ENCODE peak calls at places on chromosomes 16 and 17, in ten cellular contexts. Z is T-helper 1 cell; Y is T-cell; O is tibial nerve; D is OCI-M1; S is NCI-H345; C is stimulated activated naive CD8-positive, alpha-beta T cell treated with anti-CD3 and anti-CD28 coated beads, Interleukin-15, Interleukin-2, amounts not matched to agents 100 U/mL and 50 U/mL, for 24 hours; U is neural crest cell; A is ecto neural progenitor cell; X is C1 segment of cervical spinal cord. V is an unnamed sample.

GRCh38 chr17:12985431-12986285 is 32.2 kb downstream of the ELAC2 start:
- DNase-seq in Z (no peak), Y (no peak), O (no peak), D (no peak), S (no peak), C (no peak), U (no peak), A (no peak), X (no peak), V (no peak)

GRCh38 chr16:56032072-56032471 is 156.9 kb upstream of the CES5A start:
- DNase-seq in Z (no peak), Y (no peak), O (no peak), D (no peak), S (no peak), C (no peak), U (no peak), A (no peak), X (no peak), V (no peak)

GRCh38 chr16:80631581-80631980 is 90.8 kb downstream of the DYNLRB2 start:
- DNase-seq in Z (no peak), Y (no peak), O (no peak), D (no peak), S (no peak), C (no peak), U (no peak), A (no peak), X (no peak), V (no peak)

GRCh38 chr17:31369266-31369665 is 22.2 kb upstream of the RAB11FIP4 start:
- DNase-seq in Z (no peak), Y (no peak), O (no peak), D (no peak), S (no peak), C (no peak), U (no peak), A (no peak), X (no peak), V (no peak)

GRCh38 chr16:20774703-20775362 is 11.0 kb downstream of the ACSM3 start:
- DNase-seq in Z (peak), Y (peak), O (no peak), D (peak), S (no peak), C (peak), U (peak), A (peak), X (no peak), V (no peak)

GRCh38 chr16:67150833-67151396 is at the start of gene B3GNT9:
- DNase-seq in Z (peak), Y (no peak), O (peak), D (peak), S (peak), C (peak), U (peak), A (no peak), X (peak), V (no peak)

GRCh38 chr17:40340880-40341807 is 23.4 kb downstream of the GJD3 start:
- DNase-seq in Z (peak), Y (peak), O (peak), D (peak), S (peak), C (peak), U (peak), A (peak), X (peak), V (peak)

GRCh38 chr16:51009359-51009758 is 141.7 kb downstream of the SALL1 start:
- DNase-seq in Z (no peak), Y (no peak), O (no peak), D (no peak), S (no peak), C (no peak), U (no peak), A (no peak), X (no peak), V (no peak)

GRCh38 chr16:3645504-3646347 is 8.8 kb upstream of the DNASE1 start:
- DNase-seq in Z (no peak), Y (no peak), O (no peak), D (no peak), S (no peak), C (no peak), U (peak), A (peak), X (no peak), V (no peak)

GRCh38 chr16:11181889-11182279 is 74.1 kb downstream of the SOCS1 start:
- DNase-seq in Z (peak), Y (no peak), O (no peak), D (no peak), S (no peak), C (peak), U (no peak), A (no peak), X (no peak), V (no peak)

GRCh38 chr17:51351890-51352289 is 91.5 kb downstream of the UTP18 start:
- DNase-seq in Z (no peak), Y (no peak), O (no peak), D (no peak), S (no peak), C (no peak), U (no peak), A (no peak), X (peak), V (no peak)

GRCh38 chr16:67207857-67208524 is 9.1 kb downstream of the ELMO3 start:
- DNase-seq in Z (no peak), Y (no peak), O (no peak), D (no peak), S (no peak), C (no peak), U (no peak), A (no peak), X (no peak), V (no peak)

GRCh38 chr16:25257504-25257955 is at the start of gene ZKSCAN2:
- DNase-seq in Z (peak), Y (peak), O (peak), D (peak), S (peak), C (peak), U (peak), A (peak), X (peak), V (peak)

GRCh38 chr17:68456529-68457167 is 648 bp downstream of the WIPI1 start:
- DNase-seq in Z (no peak), Y (no peak), O (peak), D (peak), S (peak), C (no peak), U (peak), A (peak), X (peak), V (peak)

GRCh38 chr17:37373530-37374159 is 2.1 kb upstream of the C17orf78 start:
- DNase-seq in Z (peak), Y (peak), O (peak), D (peak), S (peak), C (peak), U (peak), A (peak), X (peak), V (no peak)

GRCh38 chr17:33200116-33200515 is 93.0 kb downstream of the ASIC2 start:
- DNase-seq in Z (no peak), Y (no peak), O (no peak), D (no peak), S (peak), C (no peak), U (no peak), A (no peak), X (no peak), V (no peak)

GRCh38 chr17:80980397-80981061 is 11.1 kb upstream of the CHMP6 start:
- DNase-seq in Z (no peak), Y (no peak), O (no peak), D (no peak), S (no peak), C (no peak), U (no peak), A (no peak), X (no peak), V (no peak)

GRCh38 chr17:8380049-8380448 is 2.9 kb downstream of the RPL26 start:
- DNase-seq in Z (no peak), Y (no peak), O (no peak), D (no peak), S (no peak), C (no peak), U (no peak), A (no peak), X (no peak), V (no peak)

GRCh38 chr17:82929011-82929622 is 89.3 kb upstream of the ZNF750 start:
- DNase-seq in Z (no peak), Y (no peak), O (peak), D (no peak), S (no peak), C (no peak), U (no peak), A (no peak), X (no peak), V (no peak)

GRCh38 chr16:898761-899677 is 71.8 kb downstream of the LMF1 start:
- DNase-seq in Z (no peak), Y (no peak), O (no peak), D (no peak), S (no peak), C (no peak), U (no peak), A (no peak), X (no peak), V (no peak)

GRCh38 chr17:59366773-59367656 is 35.6 kb downstream of the YPEL2 start:
- DNase-seq in Z (no peak), Y (no peak), O (no peak), D (peak), S (peak), C (no peak), U (no peak), A (no peak), X (no peak), V (no peak)

GRCh38 chr16:11325404-11326083 is 19.7 kb upstream of the RMI2 start:
- DNase-seq in Z (peak), Y (no peak), O (no peak), D (peak), S (no peak), C (no peak), U (no peak), A (no peak), X (no peak), V (no peak)

GRCh38 chr16:84175351-84176081 is 11.3 kb downstream of the TAF1C start:
- DNase-seq in Z (peak), Y (peak), O (peak), D (peak), S (peak), C (peak), U (peak), A (peak), X (peak), V (no peak)

GRCh38 chr17:6712058-6712853 is 913 bp downstream of the SLC13A5 start:
- DNase-seq in Z (no peak), Y (no peak), O (no peak), D (no peak), S (no peak), C (no peak), U (no peak), A (peak), X (peak), V (no peak)

GRCh38 chr16:31780342-31780741 is 93.3 kb upstream of the ZNF267 start:
- DNase-seq in Z (no peak), Y (no peak), O (no peak), D (no peak), S (no peak), C (no peak), U (no peak), A (no peak), X (no peak), V (no peak)

GRCh38 chr16:50102046-50102756 is 36.4 kb downstream of the HEATR3 start:
- DNase-seq in Z (peak), Y (no peak), O (no peak), D (no peak), S (no peak), C (no peak), U (no peak), A (no peak), X (no peak), V (no peak)

GRCh38 chr17:30379303-30380105 is 777 bp downstream of the CPD start:
- DNase-seq in Z (peak), Y (no peak), O (no peak), D (peak), S (no peak), C (peak), U (no peak), A (peak), X (peak), V (no peak)

GRCh38 chr17:41413982-41414381 is 10.4 kb downstream of the KRT37 start:
- DNase-seq in Z (no peak), Y (no peak), O (no peak), D (no peak), S (no peak), C (no peak), U (no peak), A (no peak), X (no peak), V (no peak)

GRCh38 chr16:65024649-65025243 is 97.1 kb downstream of the CDH11 start:
- DNase-seq in Z (no peak), Y (no peak), O (no peak), D (peak), S (no peak), C (no peak), U (no peak), A (no peak), X (no peak), V (no peak)

GRCh38 chr17:44959821-44960523 is 8.1 kb downstream of the C1QL1 start:
- DNase-seq in Z (no peak), Y (no peak), O (no peak), D (no peak), S (no peak), C (no peak), U (no peak), A (no peak), X (no peak), V (no peak)

GRCh38 chr17:10745231-10745630 is 15.4 kb upstream of the TMEM220 start:
- DNase-seq in Z (no peak), Y (no peak), O (no peak), D (no peak), S (no peak), C (no peak), U (no peak), A (no peak), X (no peak), V (no peak)

GRCh38 chr16:59339871-59340270 is 605.8 kb upstream of the GOT2 start:
- DNase-seq in Z (no peak), Y (no peak), O (no peak), D (no peak), S (no peak), C (no peak), U (no peak), A (no peak), X (no peak), V (no peak)

GRCh38 chr16:85438981-85439639 is 174.0 kb upstream of the GSE1 start:
- DNase-seq in Z (no peak), Y (no peak), O (no peak), D (no peak), S (peak), C (no peak), U (no peak), A (no peak), X (no peak), V (no peak)